ENCODE peak calls at places on chromosomes 2 and 18, in five cellular contexts. P is epithelial cell of prostate; L is fibroblast of villous mesenchyme; X is activated T-helper 1 cell treated with anti-CD3 and anti-CD28 coated beads, Interleukin-2, amount 50 U/mL, for 16 hours; Q is stimulated activated CD4-positive, alpha-beta T cell treated with anti-CD3 and anti-CD28 coated beads, Interleukin-15, amount 100 ng/mL, for 24 hours. C is an unnamed sample.

GRCh38 chr18:33505297-33505696 is 64.8 kb upstream of the CCDC178 start:
- DNase-seq in P (no peak), L (no peak), X (no peak), Q (no peak), C (no peak)

GRCh38 chr2:215705771-215706261 is 269.9 kb upstream of the FN1 start:
- DNase-seq in L (peak), P (no peak), X (no peak), Q (no peak), C (no peak)

GRCh38 chr2:174442546-174443510 is 44.0 kb downstream of the GPR155 start:
- DNase-seq in X (no peak), L (peak), P (peak), Q (no peak), C (no peak)

GRCh38 chr18:21457179-21457535 is 143.3 kb downstream of the ESCO1 start:
- DNase-seq in X (no peak), L (no peak), Q (no peak), P (no peak), C (no peak)

GRCh38 chr18:44871771-44872170 is 191.1 kb downstream of the SETBP1 start:
- DNase-seq in P (no peak), Q (no peak), L (no peak), X (no peak), C (no peak)

GRCh38 chr2:110874565-110875383 is 142.4 kb downstream of the ACOXL start:
- DNase-seq in X (no peak), L (no peak), P (no peak), Q (no peak), C (no peak)

GRCh38 chr2:98828793-98829371 is 98.0 kb upstream of the MGAT4A start:
- DNase-seq in Q (no peak), X (no peak), P (no peak), L (no peak), C (no peak)

GRCh38 chr2:175309799-175310198 is 128.3 kb upstream of the ATP5MC3 start:
- DNase-seq in L (peak), X (no peak), Q (peak), P (no peak), C (peak)

GRCh38 chr2:202717598-202718310 is 83.0 kb downstream of the FAM117B start:
- DNase-seq in Q (peak), X (no peak), P (no peak), L (no peak), C (no peak)

GRCh38 chr2:184835081-184835728 is 236.9 kb downstream of the ZNF804A start:
- DNase-seq in Q (no peak), X (no peak), P (no peak), L (no peak), C (no peak)

GRCh38 chr2:17830053-17831034 is 14.1 kb downstream of the MSGN1 start:
- DNase-seq in X (no peak), Q (peak), P (peak), L (peak), C (no peak)

GRCh38 chr18:57498857-57499256 is 63.7 kb downstream of the ONECUT2 start:
- DNase-seq in Q (no peak), L (no peak), P (no peak), X (no peak), C (no peak)

GRCh38 chr2:215499330-215499729 is 63.5 kb upstream of the FN1 start:
- DNase-seq in L (peak), X (no peak), P (no peak), Q (no peak), C (no peak)

GRCh38 chr2:79833235-79833878 is 320.5 kb downstream of the CTNNA2 start:
- DNase-seq in Q (no peak), L (no peak), X (no peak), P (no peak), C (no peak)

GRCh38 chr2:129801575-129801974 is 177.9 kb upstream of the RAB6C start:
- DNase-seq in Q (no peak), L (no peak), X (no peak), P (peak), C (no peak)

GRCh38 chr2:127526940-127527804 is 883 bp upstream of the IWS1 start:
- DNase-seq in P (peak), Q (no peak), X (no peak), L (no peak), C (no peak)

GRCh38 chr18:9335255-9336045 is 877 bp downstream of the TWSG1 start:
- DNase-seq in P (no peak), Q (no peak), L (peak), X (no peak), C (no peak)

GRCh38 chr18:36281941-36282340 is 15.6 kb upstream of the FHOD3 start:
- DNase-seq in Q (no peak), L (peak), P (no peak), X (no peak), C (no peak)

GRCh38 chr18:79585395-79586370 is 93.9 kb upstream of the CTDP1 start:
- DNase-seq in L (no peak), X (no peak), P (no peak), Q (no peak), C (no peak)

GRCh38 chr2:195513119-195513518 is 143.9 kb upstream of the SLC39A10 start:
- DNase-seq in X (no peak), P (no peak), Q (no peak), L (no peak), C (no peak)

GRCh38 chr18:44997139-44997538 is 316.5 kb downstream of the SETBP1 start:
- DNase-seq in X (no peak), Q (no peak), P (no peak), L (no peak), C (no peak)

GRCh38 chr2:32699151-32699550 is 71.3 kb downstream of the TTC27 start:
- DNase-seq in Q (no peak), X (no peak), P (no peak), L (no peak), C (no peak)

GRCh38 chr2:186429095-186429494 is 57.0 kb upstream of the ZC3H15 start:
- DNase-seq in Q (no peak), L (no peak), P (no peak), X (no peak), C (no peak)

GRCh38 chr2:232030229-232030628 is 68.7 kb downstream of the DIS3L2 start:
- DNase-seq in X (no peak), P (no peak), Q (no peak), L (no peak), C (no peak)

GRCh38 chr2:217980036-217980435 is 22.8 kb downstream of the TNS1 start:
- DNase-seq in Q (no peak), P (no peak), L (no peak), X (no peak), C (no peak)

GRCh38 chr2:24559714-24560113 is 68.7 kb downstream of the NCOA1 start:
- DNase-seq in X (no peak), Q (no peak), L (peak), P (no peak), C (no peak)

GRCh38 chr2:195602687-195603086 is 54.3 kb upstream of the SLC39A10 start:
- DNase-seq in L (no peak), Q (no peak), P (no peak), X (no peak), C (no peak)

GRCh38 chr2:166384774-166385173 is 9.0 kb upstream of the SCN9A start:
- DNase-seq in X (no peak), P (no peak), Q (no peak), L (peak), C (no peak)

GRCh38 chr2:3712424-3712823 is 9.0 kb downstream of the DCDC2C start:
- DNase-seq in Q (no peak), L (no peak), P (peak), X (no peak), C (no peak)

GRCh38 chr2:232434091-232434490 is 21.9 kb upstream of the ALPI start:
- DNase-seq in Q (no peak), P (no peak), X (no peak), L (no peak), C (no peak)

GRCh38 chr2:20584637-20585321 is 66.1 kb downstream of the HS1BP3 start:
- DNase-seq in Q (no peak), P (no peak), X (no peak), L (peak), C (no peak)

GRCh38 chr18:74950479-74950878 is 258.5 kb downstream of the PTGR3 start:
- DNase-seq in P (no peak), X (no peak), L (no peak), Q (no peak), C (no peak)